ENCODE peak calls at places on chromosome 2, in ten cellular contexts. P is thoracic aorta; E is effector CD4-positive, alpha-beta T cell; U is AML-193; G is central memory CD8-positive, alpha-beta T cell; Y is dorsolateral prefrontal cortex; I is T-helper 9 cell; K is GM20000; T is CD8-positive, alpha-beta memory T cell; L is CD4-positive, alpha-beta T cell. J is an unnamed sample.

GRCh38 chr2:214575030-214575949 is 164.4 kb downstream of the VWC2L start:
- DNase-seq in P (no peak), E (no peak), U (no peak), G (no peak), Y (peak; percentile 84), I (no peak), K (no peak), T (no peak), L (no peak), J (peak; percentile 78)

GRCh38 chr2:156189143-156189542 is 143.4 kb downstream of the NR4A2 start:
- DNase-seq in P (no peak), E (no peak), U (no peak), G (no peak), Y (no peak), I (no peak), K (no peak), T (no peak), L (no peak), J (no peak)

GRCh38 chr2:85802337-85803103 is 48.7 kb downstream of the ATOH8 start:
- DNase-seq in P (no peak), E (no peak), U (no peak), G (no peak), Y (peak; percentile 10), I (no peak), K (no peak), T (no peak), L (no peak), J (no peak)

GRCh38 chr2:229300814-229301213 is 29.7 kb upstream of the PID1 start:
- DNase-seq in P (no peak), E (no peak), U (peak; percentile 77), G (no peak), Y (no peak), I (no peak), K (no peak), T (no peak), L (no peak), J (no peak)

GRCh38 chr2:74399785-74400184 is 19.7 kb upstream of the DCTN1 start:
- DNase-seq in P (no peak), E (no peak), U (peak; percentile 60), G (no peak), Y (no peak), I (no peak), K (no peak), T (no peak), L (no peak), J (no peak)

GRCh38 chr2:67876176-67876575 is 186.6 kb downstream of the C1D start:
- DNase-seq in P (no peak), E (no peak), U (no peak), G (no peak), Y (no peak), I (no peak), K (no peak), T (no peak), L (no peak), J (no peak)

GRCh38 chr2:44974064-44974715 is 32.7 kb downstream of the SIX3 start:
- DNase-seq in P (no peak), E (no peak), U (peak; percentile 12), G (no peak), Y (no peak), I (no peak), K (no peak), T (no peak), L (no peak), J (no peak)

GRCh38 chr2:46296216-46296839 is 879 bp upstream of the EPAS1 start:
- DNase-seq in P (no peak), E (no peak), U (peak; percentile 29), G (no peak), Y (no peak), I (no peak), K (peak; percentile 51), T (no peak), L (no peak), J (no peak)

GRCh38 chr2:179558010-179558911 is 293.6 kb upstream of the SESTD1 start:
- DNase-seq in P (no peak), E (no peak), U (no peak), G (no peak), Y (no peak), I (no peak), K (no peak), T (no peak), L (no peak), J (no peak)

GRCh38 chr2:199085201-199085750 is 372.5 kb downstream of the SATB2 start:
- DNase-seq in P (no peak), E (no peak), U (no peak), G (no peak), Y (no peak), I (no peak), K (no peak), T (no peak), L (no peak), J (no peak)

J was measured in occipital lobe.